ENCODE peak calls at places on chromosomes 5 and 9, in six cellular contexts. E is Caki2; N is GM10248; C is lower lobe of right lung; R is activated CD4-positive, alpha-beta T cell treated with anti-CD3 and anti-CD28 coated beads, Interleukin-2, amount 50 U/mL, for 4 hours; O is foreskin keratinocyte. M is an unnamed sample.

GRCh38 chr9:132729235-132729890 is 59.1 kb downstream of the GTF3C4 start:
- DNase-seq in R (no peak), O (no peak), E (no peak), N (no peak), C (no peak), M (no peak)

GRCh38 chr9:136658849-136659535 is 3.7 kb upstream of the EGFL7 start:
- DNase-seq in C (peak), O (no peak), R (no peak), E (no peak), N (no peak), M (no peak)

GRCh38 chr9:127067603-127068220 is 54.7 kb downstream of the ANGPTL2 start:
- DNase-seq in N (no peak), R (no peak), O (peak), E (no peak), C (no peak), M (no peak)

GRCh38 chr5:39697891-39698290 is 273.1 kb upstream of the DAB2 start:
- DNase-seq in N (no peak), O (no peak), E (peak), R (no peak), C (no peak), M (peak)

GRCh38 chr5:177312649-177313181 is 1.0 kb upstream of the MXD3 start:
- DNase-seq in C (no peak), R (no peak), O (no peak), N (peak), E (peak), M (peak)

GRCh38 chr5:56947052-56947451 is 4.9 kb downstream of the MIER3 start:
- DNase-seq in O (no peak), E (no peak), R (no peak), N (no peak), C (no peak), M (no peak)

GRCh38 chr9:70195456-70195855 is 63.3 kb upstream of the SMC5 start:
- DNase-seq in N (no peak), C (no peak), O (no peak), R (no peak), E (no peak), M (no peak)

GRCh38 chr5:160930361-160930760 is 78.3 kb upstream of the ATP10B start:
- DNase-seq in N (no peak), C (no peak), E (no peak), R (no peak), O (no peak), M (no peak)

GRCh38 chr9:105608685-105609598 is 51.0 kb downstream of the FKTN start:
- DNase-seq in R (no peak), N (peak), O (peak), C (no peak), E (peak), M (peak)

GRCh38 chr9:90449213-90449925 is 193.3 kb downstream of the DIRAS2 start:
- DNase-seq in N (no peak), R (no peak), C (no peak), O (no peak), E (no peak), M (no peak)

GRCh38 chr5:174777116-174777515 is 52.7 kb downstream of the MSX2 start:
- DNase-seq in C (no peak), E (no peak), N (no peak), O (no peak), R (no peak), M (no peak)

GRCh38 chr9:78029601-78030552 is 1.7 kb downstream of the GNAQ start:
- DNase-seq in N (no peak), C (peak), R (no peak), O (no peak), E (peak), M (peak)

GRCh38 chr9:95025213-95026170 is 292.0 kb downstream of the FANCC start:
- DNase-seq in C (peak), R (no peak), E (peak), O (no peak), N (no peak), M (peak)

GRCh38 chr9:35733109-35733541 is 659 bp downstream of the CREB3 start:
- DNase-seq in C (no peak), O (peak), E (peak), R (no peak), N (peak), M (peak)

GRCh38 chr5:77390795-77391194 is 101.3 kb downstream of the WDR41 start:
- DNase-seq in C (no peak), O (no peak), E (no peak), R (no peak), N (no peak), M (peak)

GRCh38 chr9:129889936-129890717 is 54.9 kb downstream of the USP20 start:
- DNase-seq in R (peak), C (peak), E (no peak), N (peak), O (no peak), M (no peak)

GRCh38 chr5:115471674-115472073 is 72.9 kb downstream of the FEM1C start:
- DNase-seq in R (no peak), C (no peak), O (no peak), N (no peak), E (no peak), M (no peak)

GRCh38 chr9:130834371-130835311 is at the start of gene ABL1:
- DNase-seq in O (peak), R (peak), C (peak), N (peak), E (peak), M (peak)

GRCh38 chr9:15606667-15607472 is 54.0 kb downstream of the CCDC171 start:
- DNase-seq in R (no peak), E (peak), O (peak), N (peak), C (no peak), M (peak)

GRCh38 chr5:148033138-148033537 is 30.6 kb upstream of the SPINK5 start:
- DNase-seq in N (no peak), R (no peak), O (peak), E (peak), C (no peak), M (no peak)

GRCh38 chr9:85543196-85543595 is 198.6 kb downstream of the AGTPBP1 start:
- DNase-seq in C (no peak), N (no peak), O (no peak), E (no peak), R (no peak), M (no peak)

GRCh38 chr5:53035868-53036381 is 46.8 kb downstream of the ITGA2 start:
- DNase-seq in C (no peak), R (no peak), O (peak), E (no peak), N (peak), M (peak)